ENCODE peak calls at places on chromosome X, in four cellular contexts. One of them, this sample, is unnamed.
A peak's percentile ranks its signal among the peaks of the same experiment; 100 is the strongest.

GRCh38 chrX:136336623-136337022 is 35.9 kb downstream of the ADGRG4 start:
- DNase-seq in naive thymus-derived CD8-positive, alpha-beta T cell: no peak
- DNase-seq in effector memory CD4-positive, alpha-beta T cell: no peak
- DNase-seq in NAMALWA: peak; percentile 29
- DNase-seq in this sample: no peak

GRCh38 chrX:18440835-18441234 is 15.4 kb downstream of the CDKL5 start:
- DNase-seq in NAMALWA: no peak
- DNase-seq in effector memory CD4-positive, alpha-beta T cell: no peak
- DNase-seq in naive thymus-derived CD8-positive, alpha-beta T cell: no peak
- DNase-seq in this sample: no peak

GRCh38 chrX:72258174-72258573 is 18.9 kb downstream of the RPS4X start:
- DNase-seq in naive thymus-derived CD8-positive, alpha-beta T cell: no peak
- DNase-seq in NAMALWA: no peak
- DNase-seq in effector memory CD4-positive, alpha-beta T cell: no peak
- DNase-seq in this sample: no peak

GRCh38 chrX:155071694-155072215 is 447 bp downstream of the BRCC3 start:
- DNase-seq in naive thymus-derived CD8-positive, alpha-beta T cell: no peak
- DNase-seq in NAMALWA: peak; percentile 39
- DNase-seq in effector memory CD4-positive, alpha-beta T cell: no peak
- DNase-seq in this sample: no peak

GRCh38 chrX:132795211-132795610 is 163.2 kb downstream of the HS6ST2 start:
- DNase-seq in naive thymus-derived CD8-positive, alpha-beta T cell: no peak
- DNase-seq in effector memory CD4-positive, alpha-beta T cell: no peak
- DNase-seq in NAMALWA: no peak
- DNase-seq in this sample: no peak

GRCh38 chrX:31036895-31037294 is 34.9 kb downstream of the FTHL17 start:
- DNase-seq in NAMALWA: peak; percentile 42
- DNase-seq in effector memory CD4-positive, alpha-beta T cell: no peak
- DNase-seq in naive thymus-derived CD8-positive, alpha-beta T cell: no peak
- DNase-seq in this sample: peak; percentile 24

GRCh38 chrX:9122504-9123245 is 88.7 kb upstream of the FAM9B start:
- DNase-seq in NAMALWA: no peak
- DNase-seq in naive thymus-derived CD8-positive, alpha-beta T cell: no peak
- DNase-seq in effector memory CD4-positive, alpha-beta T cell: no peak
- DNase-seq in this sample: no peak

GRCh38 chrX:69024931-69025330 is 140.3 kb downstream of the PJA1 start:
- DNase-seq in NAMALWA: no peak
- DNase-seq in naive thymus-derived CD8-positive, alpha-beta T cell: no peak
- DNase-seq in effector memory CD4-positive, alpha-beta T cell: no peak
- DNase-seq in this sample: no peak

GRCh38 chrX:116749943-116750342 is 287.2 kb upstream of the CT83 start:
- DNase-seq in naive thymus-derived CD8-positive, alpha-beta T cell: no peak
- DNase-seq in effector memory CD4-positive, alpha-beta T cell: no peak
- DNase-seq in NAMALWA: no peak
- DNase-seq in this sample: no peak

GRCh38 chrX:153780678-153781427 is at the start of gene SRPK3:
- DNase-seq in naive thymus-derived CD8-positive, alpha-beta T cell: no peak
- DNase-seq in NAMALWA: no peak
- DNase-seq in effector memory CD4-positive, alpha-beta T cell: no peak
- DNase-seq in this sample: no peak

GRCh38 chrX:427812-428725 is 41.4 kb upstream of the PPP2R3B start:
- DNase-seq in effector memory CD4-positive, alpha-beta T cell: no peak
- DNase-seq in NAMALWA: no peak
- DNase-seq in naive thymus-derived CD8-positive, alpha-beta T cell: no peak
- DNase-seq in this sample: peak; percentile 6

GRCh38 chrX:71533850-71534515 is 1.1 kb downstream of the OGT start:
- DNase-seq in naive thymus-derived CD8-positive, alpha-beta T cell: peak; percentile 75
- DNase-seq in NAMALWA: peak; percentile 55
- DNase-seq in effector memory CD4-positive, alpha-beta T cell: peak; percentile 38
- DNase-seq in this sample: peak; percentile 40

GRCh38 chrX:13659057-13659456 is 6.1 kb downstream of the TCEANC start:
- DNase-seq in naive thymus-derived CD8-positive, alpha-beta T cell: no peak
- DNase-seq in effector memory CD4-positive, alpha-beta T cell: no peak
- DNase-seq in NAMALWA: no peak
- DNase-seq in this sample: no peak

GRCh38 chrX:13119386-13119785 is 75.0 kb upstream of the FAM9C start:
- DNase-seq in effector memory CD4-positive, alpha-beta T cell: no peak
- DNase-seq in naive thymus-derived CD8-positive, alpha-beta T cell: no peak
- DNase-seq in NAMALWA: no peak
- DNase-seq in this sample: no peak

This sample was measured in Kasumi-1.